ENCODE peak calls at places on chromosomes 4 and X, in four cellular contexts. X is non-pigmented ciliary epithelial cell; I is activated T-cell treated with anti-CD3 and anti-CD28 coated beads, Interleukin-2, amount 50 U/mL, for 4 hours; G is NCI-H1092 treated with DMSO at 0.1 percent for 48 hours. A is an unnamed sample.

GRCh38 chr4:109298279-109299010 is 4.0 kb downstream of the COL25A1 start:
- DNase-seq in I (no peak), G (peak), X (no peak), A (no peak)

GRCh38 chrX:94058728-94059382 is 384.8 kb downstream of the FAM133A start:
- DNase-seq in I (no peak), X (no peak), G (peak), A (no peak)

GRCh38 chrX:147916375-147916968 is 4.8 kb downstream of the FMR1 start:
- DNase-seq in G (no peak), X (no peak), I (no peak), A (no peak)

GRCh38 chr4:143372093-143372915 is 35.6 kb downstream of the GAB1 start:
- DNase-seq in X (no peak), I (no peak), G (no peak), A (no peak)

GRCh38 chrX:134688839-134689238 is 30.6 kb upstream of the PLAC1 start:
- DNase-seq in I (no peak), X (no peak), G (no peak), A (no peak)

GRCh38 chr4:100421356-100421978 is 96.4 kb downstream of the EMCN start:
- DNase-seq in I (no peak), G (peak), X (peak), A (no peak)

GRCh38 chr4:80237992-80238391 is 28.5 kb upstream of the FGF5 start:
- DNase-seq in I (no peak), X (peak), G (no peak), A (no peak)

GRCh38 chr4:73589887-73590801 is 30.1 kb downstream of the RASSF6 start:
- DNase-seq in G (peak), I (no peak), X (no peak), A (no peak)

GRCh38 chrX:136496359-136496767 is 1.0 kb upstream of the HTATSF1 start:
- DNase-seq in X (no peak), G (no peak), I (no peak), A (no peak)

GRCh38 chrX:139642241-139642927 is 65.6 kb downstream of the MCF2 start:
- DNase-seq in I (no peak), G (no peak), X (peak), A (no peak)

GRCh38 chr4:112210777-112211176 is 20.8 kb upstream of the AP1AR start:
- DNase-seq in X (no peak), G (no peak), I (no peak), A (no peak)

GRCh38 chr4:53100801-53101581 is 238.9 kb downstream of the RASL11B start:
- DNase-seq in X (peak), I (no peak), G (no peak), A (no peak)

GRCh38 chrX:106249706-106250379 is 81.7 kb downstream of the PWWP3B start:
- DNase-seq in X (no peak), I (no peak), G (no peak), A (no peak)

GRCh38 chrX:121746105-121746504 is 698.7 kb downstream of the GLUD2 start:
- DNase-seq in X (no peak), I (no peak), G (no peak), A (no peak)

GRCh38 chr4:37073226-37073840 is 171.2 kb upstream of the NWD2 start:
- DNase-seq in X (no peak), I (no peak), G (no peak), A (no peak)

GRCh38 chr4:163269874-163270273 is 62.5 kb downstream of the NPY1R start:
- DNase-seq in G (no peak), I (no peak), X (no peak), A (no peak)

GRCh38 chrX:64894454-64895038 is 81.7 kb downstream of the ZC4H2 start:
- DNase-seq in X (no peak), G (no peak), I (no peak), A (no peak)

GRCh38 chrX:68650491-68650890 is 3.0 kb downstream of the STARD8 start:
- DNase-seq in G (no peak), X (no peak), I (no peak), A (no peak)

GRCh38 chr4:1399508-1400190 is 6.6 kb downstream of the NKX1-1 start:
- DNase-seq in X (no peak), G (no peak), I (no peak), A (no peak)

GRCh38 chrX:135951291-135951690 is 22.5 kb downstream of the MMGT1 start:
- DNase-seq in G (no peak), X (no peak), I (no peak), A (no peak)

GRCh38 chr4:75924309-75924708 is 16.5 kb downstream of the NAAA start:
- DNase-seq in I (no peak), X (no peak), G (peak), A (no peak)

GRCh38 chr4:80138556-80139538 is 58.5 kb upstream of the PRDM8 start:
- DNase-seq in X (no peak), G (no peak), I (peak), A (peak)